ENCODE peak calls at places on chromosomes 1 and 21, in four cellular contexts. P, U, L and C are unnamed samples.
A peak's percentile ranks its signal among the peaks of the same experiment; 100 is the strongest.

GRCh38 chr1:117590273-117590925 is 15.4 kb upstream of the TENT5C start:
- DNase-seq in P (no peak), U (no peak), L (no peak), C (no peak)

GRCh38 chr1:185250063-185250462 is 67.0 kb downstream of the IVNS1ABP start:
- DNase-seq in P (no peak), U (no peak), L (no peak), C (no peak)

GRCh38 chr1:87796521-87796920 is 467.8 kb downstream of the LMO4 start:
- DNase-seq in P (no peak), U (no peak), L (no peak), C (no peak)

GRCh38 chr1:32487182-32487581 is 22.3 kb downstream of the ZBTB8B start:
- DNase-seq in P (no peak), U (no peak), L (no peak), C (no peak)

GRCh38 chr21:36735724-36736310 is 36.9 kb downstream of the SIM2 start:
- DNase-seq in P (no peak), U (no peak), L (no peak), C (no peak)

GRCh38 chr1:66371233-66372005 is 162.5 kb upstream of the SGIP1 start:
- DNase-seq in P (no peak), U (no peak), L (no peak), C (no peak)

GRCh38 chr21:29196664-29197052 is 66.2 kb downstream of the MAP3K7CL start:
- DNase-seq in P (no peak), U (no peak), L (no peak), C (no peak)

GRCh38 chr1:184298321-184299052 is 88.3 kb upstream of the C1orf21 start:
- DNase-seq in P (no peak), U (no peak), L (no peak), C (no peak)

GRCh38 chr1:78045850-78046778 is at the start of gene GIPC2:
- DNase-seq in P (no peak), U (peak; percentile 31), L (no peak), C (no peak)
- TF ChIP-seq JUNB in P (no peak), U (no peak), L (no peak), C (no peak)

DNA sequence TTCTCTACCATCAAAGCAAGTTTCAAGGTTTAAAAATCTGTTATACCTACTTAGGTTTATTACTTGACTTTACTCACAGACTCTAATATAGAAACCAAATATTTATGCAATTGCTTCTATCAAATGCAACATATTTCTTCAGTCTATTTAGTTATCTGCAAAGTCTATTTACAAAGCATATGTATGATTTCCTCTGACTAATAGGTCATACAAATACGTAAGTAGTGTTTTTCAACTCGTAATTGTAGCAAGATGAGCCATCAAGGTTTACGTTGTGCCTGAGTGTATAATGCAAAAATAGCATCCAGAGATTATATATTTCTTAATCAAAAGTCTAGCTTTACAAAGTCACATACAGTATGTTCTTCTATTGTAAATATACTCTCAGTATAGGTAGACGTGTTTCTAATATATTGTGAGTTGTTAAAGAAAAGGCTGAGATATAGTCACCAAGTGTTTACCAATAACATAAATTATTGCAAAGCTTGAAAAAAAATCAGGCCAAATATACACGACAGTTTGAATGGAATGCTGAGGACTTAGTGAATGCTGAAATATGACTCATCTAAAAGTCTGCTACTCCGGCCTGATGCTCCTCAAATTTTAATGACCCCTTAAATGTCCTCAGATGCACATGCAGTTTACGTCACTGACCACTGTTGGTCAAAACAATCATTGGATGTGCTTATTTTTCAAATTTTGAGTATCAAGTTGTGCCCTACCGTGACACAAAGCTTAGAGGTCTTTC is 48.4 kb downstream of the ADAMTS5 start:
- DNase-seq in P (no peak), U (no peak), L (no peak), C (no peak)
- TF ChIP-seq BHLHE40 in P (no peak), U (no peak), L (no peak), C (no peak)

DNA sequence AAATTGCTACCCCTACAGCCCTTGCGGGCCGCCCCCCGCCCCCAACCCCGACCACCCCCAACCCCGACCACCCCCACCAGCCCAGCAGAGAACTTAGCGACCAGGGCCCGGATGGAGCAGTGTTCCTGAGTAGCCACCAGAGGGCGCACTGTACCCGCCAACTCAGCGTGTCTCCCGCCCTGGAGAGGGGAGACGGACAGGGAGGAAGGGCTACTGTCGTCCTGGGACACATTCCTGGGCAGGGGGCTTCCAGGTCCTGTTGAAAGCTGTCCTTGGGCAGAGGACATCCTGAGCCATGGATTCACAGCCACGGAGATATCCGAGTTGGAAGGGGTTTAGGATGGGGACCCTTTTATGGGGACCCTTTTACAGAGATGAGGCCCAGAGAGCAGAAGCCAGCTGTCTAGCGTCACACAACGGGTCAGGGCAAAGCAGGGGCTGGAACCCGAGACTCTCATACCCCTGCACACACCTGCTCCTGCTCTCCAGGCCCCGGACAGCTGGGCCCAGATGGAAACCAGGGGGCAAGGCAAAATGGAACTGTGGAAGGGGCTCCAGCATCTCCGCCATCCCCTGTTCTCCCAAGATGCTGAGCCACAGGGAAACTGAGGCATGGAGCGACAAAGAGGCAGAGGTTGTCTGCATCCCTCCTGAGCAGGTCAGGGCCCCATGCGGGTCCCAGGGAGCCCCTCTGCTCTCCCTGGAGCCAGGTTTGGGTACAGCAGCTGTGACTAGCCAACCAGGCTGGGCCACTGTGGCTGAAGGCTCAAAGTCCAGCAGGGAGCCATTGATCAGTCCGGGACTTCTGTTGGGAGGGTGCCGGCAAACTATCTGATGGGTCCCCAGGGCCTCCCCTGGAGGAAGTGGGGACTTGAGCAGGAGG is 25.0 kb upstream of the LAPTM5 start:
- DNase-seq in P (no peak), U (peak; percentile 74), L (peak; percentile 88), C (peak; percentile 39)
- TF ChIP-seq JUNB in P (no peak), U (no peak), L (no peak), C (no peak)

GRCh38 chr1:233183226-233184020 is 112.1 kb downstream of the PCNX2 start:
- DNase-seq in P (no peak), U (no peak), L (no peak), C (no peak)
- TF ChIP-seq BHLHE40 in P (no peak), U (no peak), L (no peak), C (no peak)

GRCh38 chr1:15057834-15058233 is 95.7 kb upstream of the TMEM51 start:
- DNase-seq in P (no peak), U (no peak), L (no peak), C (no peak)
- TF ChIP-seq JUNB in P (no peak), U (no peak), L (no peak), C (no peak)

GRCh38 chr21:45388611-45389296 is 16.2 kb upstream of the COL18A1 start:
- DNase-seq in P (no peak), U (no peak), L (no peak), C (no peak)
- TF ChIP-seq BHLHE40 in P (no peak), U (no peak), L (no peak), C (no peak)

GRCh38 chr1:155873860-155874259 is 14.5 kb downstream of the SYT11 start:
- DNase-seq in P (no peak), U (no peak), L (no peak), C (no peak)
- TF ChIP-seq JUNB in P (no peak), U (no peak), L (no peak), C (no peak)

GRCh38 chr1:46527474-46528296 is 23.8 kb downstream of the KNCN start:
- DNase-seq in P (no peak), U (peak; percentile 45), L (peak; percentile 91), C (peak; percentile 69)
- TF ChIP-seq BHLHE40 in P (no peak), U (no peak), L (peak; percentile 68), C (no peak)